ENCODE peak calls at places on chromosome X, in eight cellular contexts. D, P, C, E, O, H, Q and J are unnamed samples.
A peak's percentile ranks its signal among the peaks of the same experiment; 100 is the strongest.

GRCh38 chrX:39859991-39860861 is 237.5 kb downstream of the BCOR start:
- DNase-seq in O (no peak), C (peak; percentile 78), H (peak; percentile 87), D (no peak), E (no peak), P (peak; percentile 91), Q (peak; percentile 30), J (no peak)

GRCh38 chrX:119529355-119530276 is 35.6 kb downstream of the STEEP1 start:
- DNase-seq in Q (no peak), C (no peak), E (no peak), O (no peak), P (no peak), H (no peak), D (no peak), J (no peak)

GRCh38 chrX:41616935-41617334 is 71.8 kb upstream of the GPR34 start:
- DNase-seq in O (no peak), C (no peak), Q (no peak), P (peak; percentile 13), H (no peak), E (no peak), D (no peak), J (no peak)

GRCh38 chrX:151543706-151544105 is 19.8 kb upstream of the PASD1 start:
- DNase-seq in D (no peak), Q (no peak), E (no peak), H (peak; percentile 38), C (no peak), O (no peak), P (no peak), J (no peak)

GRCh38 chrX:82208976-82209375 is 1007.1 kb downstream of the SH3BGRL start:
- DNase-seq in Q (no peak), E (no peak), D (no peak), H (no peak), C (no peak), O (no peak), P (no peak), J (no peak)

GRCh38 chrX:30620980-30621716 is 32.1 kb upstream of the GK start:
- DNase-seq in O (peak; percentile 44), Q (no peak), E (peak; percentile 30), D (peak; percentile 90), P (peak; percentile 19), C (peak; percentile 83), H (no peak), J (no peak)

GRCh38 chrX:39308126-39308525 is 506.9 kb downstream of the MID1IP1 start:
- DNase-seq in Q (no peak), E (no peak), O (no peak), D (no peak), C (peak; percentile 32), P (no peak), H (no peak), J (no peak)

GRCh38 chrX:84133023-84133422 is 55.0 kb downstream of the RPS6KA6 start:
- DNase-seq in E (no peak), P (no peak), D (no peak), Q (no peak), H (no peak), O (no peak), C (no peak), J (no peak)

GRCh38 chrX:80550722-80551121 is 130.5 kb downstream of the TENT5D start:
- DNase-seq in D (no peak), O (no peak), H (peak; percentile 67), E (no peak), P (peak; percentile 76), Q (no peak), C (no peak), J (no peak)

GRCh38 chrX:111597967-111598366 is 83.0 kb upstream of the ALG13 start:
- DNase-seq in H (no peak), E (no peak), Q (no peak), P (no peak), C (no peak), O (no peak), D (no peak), J (no peak)

GRCh38 chrX:41922125-41922521 is 1.2 kb downstream of the CASK start:
- DNase-seq in H (no peak), D (peak; percentile 52), O (peak; percentile 27), Q (no peak), P (no peak), E (peak; percentile 3), C (peak; percentile 31), J (no peak)

GRCh38 chrX:40167240-40168182 is 69.8 kb upstream of the BCOR start:
- DNase-seq in O (no peak), H (peak; percentile 84), Q (no peak), E (no peak), D (peak; percentile 82), C (no peak), P (peak; percentile 67), J (peak; percentile 63)

GRCh38 chrX:15822922-15823321 is 31.7 kb downstream of the AP1S2 start:
- DNase-seq in P (no peak), E (no peak), D (no peak), H (no peak), O (no peak), Q (no peak), C (no peak), J (no peak)

GRCh38 chrX:68488657-68489056 is 10.2 kb upstream of the YIPF6 start:
- DNase-seq in P (no peak), E (no peak), Q (peak; percentile 48), C (no peak), H (no peak), O (no peak), D (no peak), J (no peak)

GRCh38 chrX:18983711-18984380 is at the start of gene PHKA2:
- DNase-seq in H (peak; percentile 57), D (peak; percentile 90), Q (peak; percentile 48), E (peak; percentile 59), O (peak; percentile 73), P (peak; percentile 65), C (no peak), J (peak; percentile 90)

DNA sequence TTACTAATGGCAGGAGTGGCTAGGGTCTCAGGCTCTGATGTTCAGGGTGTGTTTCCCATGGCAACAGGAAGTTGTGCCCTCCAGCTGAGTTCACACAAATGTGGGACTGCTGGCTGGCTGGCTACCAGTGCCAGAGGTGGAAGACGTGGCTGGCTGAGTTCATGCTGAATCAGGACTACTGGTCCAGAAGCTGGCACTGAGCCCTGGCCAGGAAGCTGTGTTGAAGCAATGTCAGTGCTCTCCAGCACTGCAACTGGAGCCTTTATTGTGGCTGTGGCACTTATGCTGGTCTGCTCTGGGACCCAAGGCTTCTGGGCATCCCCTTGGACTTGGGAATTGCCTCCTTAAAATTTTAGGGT is 42.0 kb upstream of the ZXDA start:
- DNase-seq in D (no peak), Q (no peak), E (peak; percentile 2), H (no peak), P (no peak), C (no peak), O (peak; percentile 34), J (peak; percentile 47)
- H3K27ac ChIP-seq in D (no peak overlapping the region), Q (peak overlapping the region; percentile 42), E (no peak overlapping the region), H (no peak overlapping the region), P (no peak overlapping the region), C (no peak overlapping the region), O (peak overlapping the region; percentile 9), J (no peak overlapping the region)

DNA sequence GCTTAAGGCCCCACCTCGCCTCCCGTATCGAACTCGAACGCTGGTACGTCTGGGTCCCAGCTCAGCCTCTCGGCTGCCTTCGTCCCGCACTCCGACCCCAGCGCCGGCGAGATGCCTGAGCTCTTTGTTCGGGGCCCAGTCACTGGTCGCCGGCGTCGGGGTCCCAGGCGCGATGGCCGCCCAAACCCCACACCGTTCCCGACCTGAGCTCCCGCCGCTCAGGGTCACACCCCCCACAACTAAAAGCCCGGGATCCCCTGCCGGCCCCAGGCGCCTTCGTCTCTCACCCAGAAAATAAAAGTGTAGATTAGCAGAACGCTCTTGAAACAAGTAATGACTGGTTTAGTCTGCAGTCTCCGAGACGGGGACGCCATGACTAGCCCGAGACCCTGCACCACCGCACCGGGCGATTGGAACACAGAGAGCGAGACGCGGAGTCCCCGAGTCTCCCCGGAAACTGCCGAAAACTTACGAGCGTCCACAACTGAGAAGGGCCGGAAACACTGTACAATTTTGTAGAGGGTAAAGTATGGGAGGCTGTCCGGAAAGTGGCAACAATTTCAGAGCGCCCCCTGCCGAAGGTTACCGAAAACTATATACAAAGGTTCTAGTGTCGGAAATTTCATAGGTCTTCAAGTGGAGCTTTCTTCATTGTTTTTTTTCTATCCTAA is at the start of gene TSPAN6:
- DNase-seq in Q (peak; percentile 76), O (peak; percentile 85), P (peak; percentile 91), E (peak; percentile 83), C (peak; percentile 92), H (peak; percentile 72), D (peak; percentile 76), J (peak; percentile 75)
- H3K27ac ChIP-seq in Q (peak within 1 kb of the TSS; percentile 59), O (peak within 1 kb of the TSS; percentile 61), P (peak within 1 kb of the TSS; percentile 49), E (peak within 1 kb of the TSS; percentile 63), C (peak within 1 kb of the TSS; percentile 83), H (no peak within 1 kb of the TSS), D (peak within 1 kb of the TSS; percentile 53), J (no peak within 1 kb of the TSS)

DNA sequence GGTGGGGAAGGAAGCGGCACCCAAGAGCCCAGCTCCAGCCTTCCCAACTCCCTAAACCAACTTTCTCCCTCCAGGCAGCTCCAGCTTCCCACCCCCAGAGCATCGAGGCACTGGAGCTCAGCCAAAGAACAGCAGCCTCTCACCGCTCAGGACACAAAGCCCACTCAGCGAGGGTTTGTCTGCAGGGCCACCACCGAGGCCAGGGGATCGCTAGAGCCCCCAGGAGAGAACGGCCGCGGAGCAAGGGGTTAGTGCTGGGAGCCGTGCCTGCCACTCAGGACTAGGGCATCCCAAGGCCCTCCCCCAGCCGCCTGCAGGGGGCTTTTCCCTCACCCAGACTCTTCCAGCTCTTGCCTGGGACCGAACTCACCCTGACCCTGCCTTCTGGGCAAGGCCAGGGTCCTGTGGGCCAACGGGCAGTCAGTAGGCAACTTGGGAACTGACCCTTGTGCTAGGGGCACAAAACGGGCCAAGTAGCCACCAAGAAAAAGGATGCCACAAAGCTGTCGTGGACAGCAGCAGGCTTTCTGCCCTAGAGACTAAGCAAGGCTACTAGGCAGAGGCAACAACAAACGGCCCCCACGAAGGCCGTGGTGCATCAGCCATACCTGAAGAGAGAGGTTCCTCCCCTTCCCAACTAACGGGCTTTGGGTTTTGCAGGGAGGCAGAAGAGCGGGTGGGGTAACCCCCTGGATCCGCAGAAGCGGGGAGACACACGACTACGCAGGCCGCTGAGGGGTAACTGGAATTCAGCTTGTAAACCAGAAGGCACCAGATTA is 2.3 kb downstream of the HCFC1 start:
- DNase-seq in E (no peak), P (no peak), D (no peak), Q (no peak), H (no peak), O (no peak), C (peak; percentile 5), J (no peak)
- H3K27ac ChIP-seq in E (peak overlapping the region; percentile 94), P (no peak overlapping the region), D (peak overlapping the region; percentile 45), Q (peak overlapping the region; percentile 49), H (no peak overlapping the region), O (peak overlapping the region; percentile 100), C (peak overlapping the region; percentile 100), J (no peak overlapping the region)

GRCh38 chrX:66015152-66015827 is 24.6 kb downstream of the VSIG4 start:
- DNase-seq in Q (no peak), H (no peak), E (peak; percentile 36), D (peak; percentile 27), C (peak; percentile 18), O (peak; percentile 36), P (no peak), J (no peak)

GRCh38 chrX:66014560-66014959 is 25.3 kb downstream of the VSIG4 start:
- DNase-seq in E (no peak), Q (no peak), C (no peak), O (no peak), D (no peak), H (no peak), P (no peak), J (no peak)

GRCh38 chrX:66016905-66017658 is 22.8 kb downstream of the VSIG4 start:
- DNase-seq in C (no peak), H (no peak), P (no peak), E (no peak), Q (no peak), O (no peak), D (no peak), J (no peak)

GRCh38 chrX:66017659-66018170 is 22.2 kb downstream of the VSIG4 start:
- DNase-seq in E (no peak), O (no peak), H (no peak), Q (no peak), D (no peak), P (peak; percentile 26), C (no peak), J (no peak)

GRCh38 chrX:66015906-66016689 is 23.8 kb downstream of the VSIG4 start:
- DNase-seq in Q (no peak), O (no peak), E (no peak), P (no peak), C (no peak), D (no peak), H (no peak), J (no peak)
- H3K27ac ChIP-seq in Q (peak overlapping the region; percentile 35), O (peak overlapping the region; percentile 46), E (no peak overlapping the region), P (no peak overlapping the region), C (no peak overlapping the region), D (no peak overlapping the region), H (no peak overlapping the region), J (no peak overlapping the region)